ENCODE peak calls at places on chromosomes 16 and 17, in ten cellular contexts. F is Karpas-422; D is body of pancreas; L is cardiac muscle cell; M is IMR-90; G is neuronal stem cell; E is Peyer's patch; R is neural progenitor cell; X is endodermal cell; N is CD8-positive, alpha-beta T cell. W is an unnamed sample. For H3K36me3, the result is how much of the 10 kb centered on the place peaks cover.

GRCh38 chr17:65931246-65932149 is 260.4 kb downstream of the CEP112 start:
- DNase-seq in F (no peak), D (no peak), L (no peak), M (peak), G (no peak), E (no peak), R (no peak), X (no peak), N (no peak), W (no peak)

GRCh38 chr16:73047536-73048291 is at the start of gene ZFHX3:
- DNase-seq in F (peak), D (peak), L (peak), M (peak), G (no peak), E (peak), R (peak), X (peak), N (no peak), W (peak)

GRCh38 chr16:30110661-30111060 is 2.7 kb downstream of the GDPD3 start:
- DNase-seq in F (no peak), D (no peak), L (peak), M (peak), G (no peak), E (no peak), R (peak), X (peak), N (no peak), W (no peak)

GRCh38 chr17:45334231-45334630 is 17.4 kb upstream of the MAP3K14 start:
- DNase-seq in F (no peak), D (no peak), L (no peak), M (no peak), G (no peak), E (peak), R (no peak), X (peak), N (no peak), W (no peak)

GRCh38 chr16:52078716-52079655 is 468.0 kb downstream of the TOX3 start:
- DNase-seq in F (no peak), D (no peak), L (no peak), M (no peak), G (no peak), E (no peak), R (no peak), X (no peak), N (no peak), W (no peak)

GRCh38 chr17:59381716-59382570 is 50.5 kb downstream of the YPEL2 start:
- DNase-seq in F (no peak), D (peak), L (no peak), M (no peak), G (no peak), E (no peak), R (no peak), X (no peak), N (no peak), W (no peak)

GRCh38 chr17:10724546-10725195 is 5.2 kb downstream of the TMEM220 start:
- DNase-seq in F (no peak), D (no peak), L (no peak), M (no peak), G (no peak), E (peak), R (no peak), X (no peak), N (no peak), W (no peak)

GRCh38 chr17:32265192-32265895 is at the start of gene RHBDL3:
- DNase-seq in F (no peak), D (peak), L (no peak), M (no peak), G (no peak), E (no peak), R (peak), X (peak), N (no peak), W (peak)

GRCh38 chr17:59161477-59161876 is 5.9 kb downstream of the PRR11 start:
- DNase-seq in F (no peak), D (no peak), L (no peak), M (no peak), G (no peak), E (no peak), R (no peak), X (peak), N (no peak), W (no peak)

GRCh38 chr16:67265834-67266233 is 13.5 kb upstream of the PLEKHG4 start:
- DNase-seq in F (no peak), D (no peak), L (no peak), M (no peak), G (no peak), E (no peak), R (no peak), X (no peak), N (no peak), W (no peak)

GRCh38 chr16:20388854-20389253 is 15.7 kb downstream of the PDILT start:
- DNase-seq in F (no peak), D (no peak), L (no peak), M (no peak), G (no peak), E (no peak), R (no peak), X (no peak), N (no peak), W (no peak)

GRCh38 chr17:79047923-79048825 is 24.2 kb downstream of the C1QTNF1 start:
- DNase-seq in F (no peak), D (no peak), L (no peak), M (no peak), G (no peak), E (no peak), R (peak), X (no peak), N (no peak), W (peak)

GRCh38 chr17:52995127-52995526 is 827.6 kb upstream of the KIF2B start:
- DNase-seq in F (no peak), D (no peak), L (no peak), M (no peak), G (no peak), E (no peak), R (no peak), X (peak), N (no peak), W (no peak)

GRCh38 chr16:73053379-73054130 is 5.6 kb upstream of the ZFHX3 start:
- DNase-seq in F (no peak), D (no peak), L (peak), M (peak), G (no peak), E (no peak), R (no peak), X (peak), N (no peak), W (peak)

GRCh38 chr17:58416396-58416795 is 938 bp downstream of the RNF43 start:
- DNase-seq in F (no peak), D (no peak), L (no peak), M (no peak), G (no peak), E (no peak), R (no peak), X (no peak), N (no peak), W (no peak)

GRCh38 chr17:14197582-14197981 is 39.1 kb downstream of the CDRT15 start:
- DNase-seq in F (no peak), D (no peak), L (no peak), M (no peak), G (no peak), E (peak), R (no peak), X (no peak), N (no peak), W (no peak)

GRCh38 chr16:86975445-86975844 is 341.7 kb downstream of the C16orf95 start:
- DNase-seq in F (no peak), D (no peak), L (peak), M (peak), G (peak), E (no peak), R (peak), X (peak), N (no peak), W (peak)

GRCh38 chr17:57033296-57033695 is 51.8 kb upstream of the AKAP1 start:
- DNase-seq in F (peak), D (peak), L (no peak), M (no peak), G (no peak), E (no peak), R (no peak), X (no peak), N (no peak), W (no peak)

GRCh38 chr17:31533546-31534155 is 142.2 kb downstream of the RAB11FIP4 start:
- DNase-seq in F (peak), D (peak), L (peak), M (peak), G (peak), E (no peak), R (peak), X (peak), N (no peak), W (peak)

GRCh38 chr17:65495255-65496060 is 66.0 kb downstream of the AXIN2 start:
- DNase-seq in F (no peak), D (no peak), L (peak), M (no peak), G (peak), E (peak), R (peak), X (peak), N (no peak), W (peak)

GRCh38 chr17:7186241-7186640 is 7.1 kb upstream of the ASGR1 start:
- DNase-seq in F (peak), D (no peak), L (no peak), M (no peak), G (no peak), E (no peak), R (no peak), X (peak), N (no peak), W (peak)

GRCh38 chr17:8320990-8321389 is 10.9 kb downstream of the ARHGEF15 start:
- DNase-seq in F (peak), D (no peak), L (no peak), M (no peak), G (no peak), E (no peak), R (no peak), X (peak), N (no peak), W (peak)

GRCh38 chr16:88651276-88651988 is 579 bp upstream of the CYBA start:
- DNase-seq in F (peak), D (peak), L (no peak), M (no peak), G (no peak), E (peak), R (peak), X (peak), N (peak), W (no peak)

GRCh38 chr16:87729266-87729954 is 36.4 kb downstream of the KLHDC4 start:
- DNase-seq in F (no peak), D (no peak), L (no peak), M (no peak), G (no peak), E (peak), R (no peak), X (no peak), N (no peak), W (no peak)

GRCh38 chr16:23031508-23032098 is 117.6 kb downstream of the USP31 start:
- DNase-seq in F (no peak), D (no peak), L (no peak), M (no peak), G (no peak), E (no peak), R (peak), X (no peak), N (no peak), W (no peak)

GRCh38 chr16:66344533-66345145 is 21.9 kb upstream of the CDH5 start:
- DNase-seq in F (peak), D (peak), L (peak), M (peak), G (no peak), E (peak), R (peak), X (peak), N (no peak), W (no peak)

GRCh38 chr16:89350701-89351380 is 133.3 kb downstream of the ZNF778 start:
- DNase-seq in F (no peak), D (no peak), L (no peak), M (peak), G (no peak), E (no peak), R (no peak), X (no peak), N (no peak), W (no peak)

GRCh38 chr17:68328676-68329075 is 37.4 kb downstream of the ARSG start:
- DNase-seq in F (no peak), D (no peak), L (no peak), M (peak), G (no peak), E (no peak), R (no peak), X (no peak), N (no peak), W (no peak)

GRCh38 chr16:12201863-12202262 is 225.3 kb downstream of the SNX29 start:
- DNase-seq in F (no peak), D (no peak), L (no peak), M (no peak), G (no peak), E (no peak), R (no peak), X (no peak), N (no peak), W (no peak)

GRCh38 chr16:12204601-12205000 is 228.1 kb downstream of the SNX29 start:
- DNase-seq in F (no peak), D (no peak), L (no peak), M (no peak), G (no peak), E (no peak), R (no peak), X (no peak), N (no peak), W (no peak)

GRCh38 chr16:12206031-12206748 is 229.7 kb downstream of the SNX29 start:
- DNase-seq in F (no peak), D (no peak), L (no peak), M (no peak), G (no peak), E (no peak), R (no peak), X (no peak), N (no peak), W (no peak)

GRCh38 chr16:12205378-12205777 is 228.8 kb downstream of the SNX29 start:
- DNase-seq in F (no peak), D (no peak), L (no peak), M (no peak), G (no peak), E (no peak), R (no peak), X (no peak), N (no peak), W (no peak)

GRCh38 chr16:12203780-12204351 is 227.3 kb downstream of the SNX29 start:
- DNase-seq in F (no peak), D (no peak), L (no peak), M (no peak), G (no peak), E (no peak), R (peak), X (no peak), N (no peak), W (no peak)
- H3K36me3 ChIP-seq in F (under half), D (under half), L (under half), M (under half), G (under half), E (under half), R (under half), X (under half), N (under half), W (under half)

DNA sequence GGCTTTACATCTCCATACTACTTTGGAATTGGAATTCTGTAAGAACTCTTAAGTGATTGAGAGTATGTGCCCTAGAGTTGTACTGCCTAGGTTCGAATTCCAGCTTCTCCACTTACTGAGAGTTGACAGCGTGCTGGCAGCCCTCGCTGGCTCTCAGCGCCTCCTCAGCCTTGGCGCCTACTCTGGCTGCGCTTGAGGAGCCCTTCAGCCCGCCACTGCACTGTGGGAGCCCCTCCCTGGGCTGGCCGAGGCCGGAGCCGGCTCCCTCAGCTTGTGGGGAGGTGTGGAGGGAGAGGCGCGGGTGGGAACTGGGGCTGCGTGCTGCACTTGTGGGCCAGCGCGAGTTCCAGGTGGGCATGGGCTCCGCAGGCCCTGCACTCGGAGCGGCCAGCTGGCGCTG is 13.3 kb downstream of the PPM1D start:
- DNase-seq in F (no peak), D (no peak), L (no peak), M (no peak), G (no peak), E (no peak), R (no peak), X (no peak), N (no peak), W (no peak)
- H3K36me3 ChIP-seq in F (under half), D (under half), L (under half), M (under half), G (under half), E (under half), R (under half), X (under half), N (under half), W (under half)

GRCh38 chr16:12664334-12664733 is 139.4 kb downstream of the CPPED1 start:
- DNase-seq in F (no peak), D (no peak), L (no peak), M (no peak), G (no peak), E (no peak), R (no peak), X (no peak), N (no peak), W (no peak)
- H3K36me3 ChIP-seq in F (under half), D (under half), L (under half), M (under half), G (under half), E (under half), R (under half), X (under half), N (under half), W (under half)

DNA sequence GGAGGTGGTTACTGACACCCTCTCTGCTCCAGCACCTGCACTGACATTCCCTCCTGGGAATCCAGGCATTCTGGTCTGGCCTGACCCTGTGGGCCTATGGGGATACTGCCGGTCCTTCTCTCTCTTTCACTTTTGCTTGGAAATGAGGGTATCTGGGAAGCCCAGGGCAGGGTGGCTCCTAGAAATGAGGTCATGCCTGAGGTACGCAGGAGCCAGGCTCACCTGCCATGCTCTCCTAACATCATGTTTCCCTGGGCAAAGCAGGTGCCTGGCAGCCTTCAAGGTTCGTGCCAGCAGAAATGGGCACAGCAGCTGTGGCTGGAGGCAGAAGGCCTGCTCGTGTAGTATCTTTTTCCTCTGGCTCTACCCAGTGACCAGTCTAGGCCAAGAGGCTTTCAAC is 3.3 kb downstream of the ITGA3 start:
- DNase-seq in F (no peak), D (peak), L (no peak), M (no peak), G (no peak), E (no peak), R (no peak), X (peak), N (no peak), W (no peak)
- H3K36me3 ChIP-seq in F (under half), D (under half), L (under half), M (under half), G (under half), E (under half), R (under half), X (under half), N (under half), W (under half)

GRCh38 chr17:3815925-3816324 is 14.9 kb upstream of the ITGAE start:
- DNase-seq in F (no peak), D (no peak), L (no peak), M (no peak), G (no peak), E (no peak), R (no peak), X (no peak), N (no peak), W (no peak)

GRCh38 chr17:3812771-3813170 is 11.8 kb upstream of the ITGAE start:
- DNase-seq in F (no peak), D (no peak), L (no peak), M (no peak), G (no peak), E (no peak), R (no peak), X (no peak), N (no peak), W (no peak)

GRCh38 chr17:3813171-3813570 is 12.2 kb upstream of the ITGAE start:
- DNase-seq in F (no peak), D (no peak), L (no peak), M (no peak), G (no peak), E (no peak), R (no peak), X (no peak), N (no peak), W (no peak)

GRCh38 chr17:3815122-3815521 is 14.1 kb upstream of the ITGAE start:
- DNase-seq in F (no peak), D (no peak), L (no peak), M (no peak), G (no peak), E (no peak), R (no peak), X (no peak), N (no peak), W (no peak)

DNA sequence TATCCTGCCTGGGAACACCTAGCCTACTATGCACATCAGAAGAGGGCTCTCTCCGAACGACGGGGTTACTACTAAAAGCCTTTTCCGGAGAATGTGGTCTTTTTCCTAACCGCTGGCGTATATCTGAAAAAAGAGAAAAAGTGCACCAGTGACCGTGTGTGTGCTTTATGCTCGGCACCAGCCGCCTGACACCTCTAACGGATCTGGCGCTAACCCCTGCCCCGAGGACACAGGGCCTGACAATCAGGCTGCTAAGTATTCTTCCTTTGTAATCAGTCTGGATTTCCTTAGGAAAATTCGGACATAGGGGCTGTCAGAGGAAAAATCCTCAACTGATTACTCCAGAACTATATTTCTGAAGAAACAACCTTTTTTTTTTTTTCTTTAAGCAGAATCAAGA is 13.4 kb upstream of the ITGAE start:
- DNase-seq in F (no peak), D (no peak), L (no peak), M (no peak), G (no peak), E (no peak), R (no peak), X (no peak), N (no peak), W (no peak)
- H3K36me3 ChIP-seq in F (under half), D (under half), L (half or more), M (half or more), G (under half), E (under half), R (under half), X (half or more), N (under half), W (under half)

GRCh38 chr17:26963163-26963503 is 330.8 kb upstream of the WSB1 start:
- DNase-seq in F (no peak), D (no peak), L (no peak), M (no peak), G (no peak), E (no peak), R (no peak), X (no peak), N (no peak), W (peak)

GRCh38 chr17:26962255-26963162 is 331.4 kb upstream of the WSB1 start:
- DNase-seq in F (no peak), D (no peak), L (no peak), M (no peak), G (no peak), E (no peak), R (peak), X (no peak), N (no peak), W (peak)
- H3K36me3 ChIP-seq in F (under half), D (under half), L (under half), M (under half), G (under half), E (under half), R (under half), X (under half), N (under half), W (under half)